ENCODE peak calls at places on chromosomes 3 and 15, in seven cellular contexts. F is SK-N-SH, W is HCT116, L is HepG2, U is K562, P is GM12878, R is H1. J is an unnamed sample.

GRCh38 chr15:51250217-51251011 is 88.0 kb downstream of the CYP19A1 start:
- DNase-seq in F (no peak), W (no peak), L (no peak), U (no peak), P (no peak), R (no peak), J (no peak)

GRCh38 chr3:117708601-117709000 is 999.0 kb downstream of the TUSC7 start:
- DNase-seq in F (no peak), W (no peak), L (no peak), U (no peak), P (no peak), R (no peak), J (no peak)

GRCh38 chr15:38297623-38298388 is 45.2 kb downstream of the SPRED1 start:
- DNase-seq in F (no peak), W (no peak), L (no peak), U (no peak), P (no peak), R (no peak), J (no peak)

GRCh38 chr3:188153498-188153948 is 434 bp upstream of the LPP start:
- DNase-seq in F (peak), W (peak), L (peak), U (no peak), P (no peak), R (peak), J (peak)

GRCh38 chr3:99651561-99651960 is 13.2 kb downstream of the COL8A1 start:
- DNase-seq in F (no peak), W (no peak), L (no peak), U (no peak), P (no peak), R (no peak), J (no peak)

GRCh38 chr3:99656606-99657005 is 18.2 kb downstream of the COL8A1 start:
- DNase-seq in F (no peak), W (no peak), L (no peak), U (no peak), P (no peak), R (no peak), J (no peak)

GRCh38 chr3:174541708-174542107 is 317.4 kb upstream of the NAALADL2 start:
- DNase-seq in F (no peak), W (no peak), L (no peak), U (no peak), P (no peak), R (no peak), J (no peak)

GRCh38 chr15:56693761-56694160 is 39.5 kb downstream of the ZNF280D start:
- DNase-seq in F (no peak), W (no peak), L (no peak), U (no peak), P (no peak), R (no peak), J (no peak)

GRCh38 chr3:21654662-21655061 is 96.3 kb downstream of the ZNF385D start:
- DNase-seq in F (no peak), W (no peak), L (no peak), U (no peak), P (no peak), R (no peak), J (no peak)

GRCh38 chr3:73719877-73720276 is 95.1 kb upstream of the PDZRN3 start:
- DNase-seq in F (no peak), W (no peak), L (no peak), U (no peak), P (no peak), R (no peak), J (no peak)

GRCh38 chr15:99507732-99508571 is 57.8 kb upstream of the MEF2A start:
- DNase-seq in F (peak), W (no peak), L (no peak), U (no peak), P (no peak), R (no peak), J (no peak)

GRCh38 chr3:24725514-24726255 is 231.0 kb upstream of the THRB start:
- DNase-seq in F (no peak), W (no peak), L (no peak), U (no peak), P (no peak), R (no peak), J (peak)

GRCh38 chr3:81274671-81275070 is 486.8 kb downstream of the GBE1 start:
- DNase-seq in F (no peak), W (no peak), L (no peak), U (no peak), P (no peak), R (no peak), J (no peak)

GRCh38 chr15:65981837-65982696 is 112.8 kb downstream of the RAB11A start:
- DNase-seq in F (peak), W (peak), L (peak), U (peak), P (no peak), R (peak), J (no peak)

GRCh38 chr3:38826001-38826400 is 10.0 kb upstream of the SCN10A start:
- DNase-seq in F (no peak), W (no peak), L (no peak), U (no peak), P (no peak), R (no peak), J (no peak)

GRCh38 chr15:29822100-29822684 is at the start of gene TJP1:
- DNase-seq in F (peak), W (no peak), L (peak), U (peak), P (no peak), R (no peak), J (peak)

GRCh38 chr3:129500334-129500658 is 28.1 kb upstream of the RHO start:
- DNase-seq in F (no peak), W (no peak), L (no peak), U (no peak), P (no peak), R (no peak), J (no peak)

GRCh38 chr15:68271854-68272471 is 5.6 kb upstream of the FEM1B start:
- DNase-seq in F (peak), W (peak), L (peak), U (no peak), P (no peak), R (no peak), J (peak)

GRCh38 chr3:197154-197855 is 742 bp downstream of the CHL1 start:
- DNase-seq in F (peak), W (no peak), L (no peak), U (no peak), P (no peak), R (no peak), J (no peak)

GRCh38 chr3:33578325-33579180 is 138.3 kb upstream of the UBP1 start:
- DNase-seq in F (no peak), W (no peak), L (peak), U (no peak), P (no peak), R (no peak), J (no peak)

GRCh38 chr3:158167737-158168469 is 58.0 kb downstream of the RSRC1 start:
- DNase-seq in F (no peak), W (peak), L (peak), U (peak), P (no peak), R (no peak), J (no peak)

GRCh38 chr15:36671017-36671416 is 91.6 kb downstream of the CDIN1 start:
- DNase-seq in F (no peak), W (no peak), L (no peak), U (no peak), P (no peak), R (no peak), J (no peak)

GRCh38 chr3:80559701-80560100 is 791.9 kb upstream of the ROBO1 start:
- DNase-seq in F (no peak), W (no peak), L (peak), U (no peak), P (no peak), R (no peak), J (no peak)

GRCh38 chr15:62287066-62287857 is 122.2 kb upstream of the C2CD4B start:
- DNase-seq in F (no peak), W (no peak), L (no peak), U (no peak), P (no peak), R (no peak), J (no peak)

GRCh38 chr15:78263351-78263781 is 996 bp upstream of the DNAJA4 start:
- DNase-seq in F (no peak), W (no peak), L (no peak), U (peak), P (no peak), R (no peak), J (peak)

GRCh38 chr3:39178553-39178952 is 13.8 kb downstream of the XIRP1 start:
- DNase-seq in F (no peak), W (no peak), L (no peak), U (no peak), P (no peak), R (no peak), J (no peak)

GRCh38 chr15:101539930-101540329 is 50.4 kb upstream of the PCSK6 start:
- DNase-seq in F (no peak), W (no peak), L (peak), U (no peak), P (no peak), R (no peak), J (no peak)

GRCh38 chr3:60779637-60780036 is 471.6 kb downstream of the FHIT start:
- DNase-seq in F (no peak), W (no peak), L (no peak), U (no peak), P (no peak), R (no peak), J (no peak)

GRCh38 chr3:130760922-130761321 is 14.3 kb upstream of the PIK3R4 start:
- DNase-seq in F (no peak), W (no peak), L (no peak), U (no peak), P (no peak), R (no peak), J (no peak)

GRCh38 chr3:52446631-52447511 is 2.0 kb upstream of the SEMA3G start:
- DNase-seq in F (peak), W (peak), L (peak), U (peak), P (peak), R (peak), J (peak)

GRCh38 chr15:71790081-71790480 is 20.3 kb upstream of the NR2E3 start:
- DNase-seq in F (no peak), W (no peak), L (no peak), U (no peak), P (no peak), R (no peak), J (peak)

GRCh38 chr15:60376677-60377095 is 21.1 kb downstream of the ANXA2 start:
- DNase-seq in F (no peak), W (no peak), L (no peak), U (no peak), P (no peak), R (no peak), J (no peak)

GRCh38 chr3:120622870-120623718 is 27.0 kb downstream of the NDUFB4 start:
- DNase-seq in F (no peak), W (peak), L (peak), U (peak), P (no peak), R (no peak), J (peak)

GRCh38 chr15:90547545-90547944 is 17.8 kb downstream of the CRTC3 start:
- DNase-seq in F (no peak), W (no peak), L (no peak), U (no peak), P (no peak), R (no peak), J (no peak)

GRCh38 chr15:90540768-90541167 is 11.0 kb downstream of the CRTC3 start:
- DNase-seq in F (peak), W (no peak), L (no peak), U (peak), P (no peak), R (no peak), J (no peak)

GRCh38 chr15:90550919-90551318 is 21.2 kb downstream of the CRTC3 start:
- DNase-seq in F (no peak), W (no peak), L (no peak), U (no peak), P (no peak), R (no peak), J (no peak)

GRCh38 chr15:90539789-90540188 is 10.1 kb downstream of the CRTC3 start:
- DNase-seq in F (no peak), W (no peak), L (no peak), U (no peak), P (no peak), R (no peak), J (no peak)

GRCh38 chr15:90545095-90545494 is 15.4 kb downstream of the CRTC3 start:
- DNase-seq in F (no peak), W (no peak), L (no peak), U (no peak), P (no peak), R (no peak), J (no peak)
- TF ChIP-seq JUND in F (no peak), W (no peak), L (no peak), U (no peak), P (no peak), R (no peak), J (no peak)

GRCh38 chr3:11001658-11002021 is 9.1 kb downstream of the SLC6A1 start:
- DNase-seq in F (no peak), W (no peak), L (no peak), U (no peak), P (no peak), R (no peak), J (no peak)
- TF ChIP-seq JUND in F (no peak), W (no peak), L (no peak), U (no peak), P (no peak), R (no peak), J (no peak)

DNA sequence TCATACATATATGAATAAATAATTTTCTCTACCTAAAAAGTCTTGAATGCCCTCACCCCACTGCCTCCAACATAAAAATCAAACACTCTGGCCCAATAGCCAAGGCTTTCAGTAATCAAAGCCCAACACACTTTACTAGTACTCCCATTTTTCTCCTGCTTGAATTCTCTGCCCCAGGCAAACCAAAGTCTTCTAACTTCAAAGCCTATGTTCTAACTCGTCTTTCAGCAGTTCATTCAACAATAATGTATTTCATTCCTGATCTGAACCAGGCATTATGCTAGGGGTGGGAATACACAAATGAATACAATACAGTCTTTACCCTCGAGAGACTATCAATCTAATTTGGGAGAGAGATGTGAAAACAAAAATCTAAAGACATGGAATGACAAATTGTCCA is 11.4 kb upstream of the ZNF592 start:
- DNase-seq in F (no peak), W (no peak), L (no peak), U (no peak), P (no peak), R (no peak), J (no peak)
- TF ChIP-seq JUND in F (no peak), W (no peak), L (no peak), U (no peak), P (no peak), R (no peak), J (no peak)

DNA sequence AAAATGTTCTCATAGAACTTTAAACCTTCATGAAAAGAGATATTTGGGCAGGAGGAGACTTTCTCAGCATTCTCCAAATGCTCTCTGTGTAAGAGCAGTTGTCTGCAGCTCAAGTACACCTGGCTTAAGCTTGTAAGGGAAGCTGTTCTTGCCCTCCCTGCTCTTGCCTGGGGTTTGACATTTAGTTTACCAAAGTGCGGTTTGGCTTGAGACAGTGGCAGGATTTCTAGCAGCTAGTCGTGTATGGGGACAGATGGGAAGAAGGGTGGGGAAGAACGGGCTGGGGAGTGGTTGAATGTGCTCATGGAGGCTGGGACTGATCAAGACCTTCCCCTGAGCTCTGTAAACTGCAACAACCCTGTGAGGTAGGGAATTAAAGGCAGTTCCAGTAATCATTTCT is 39.8 kb downstream of the SQOR start:
- DNase-seq in F (no peak), W (no peak), L (no peak), U (no peak), P (no peak), R (no peak), J (no peak)
- TF ChIP-seq JUND in F (no peak), W (no peak), L (no peak), U (no peak), P (no peak), R (no peak), J (no peak)

GRCh38 chr3:142318331-142318730 is 92.9 kb upstream of the GK5 start:
- DNase-seq in F (no peak), W (no peak), L (no peak), U (no peak), P (no peak), R (no peak), J (no peak)
- TF ChIP-seq JUND in F (no peak), W (no peak), L (no peak), U (no peak), P (no peak), R (no peak), J (no peak)

DNA sequence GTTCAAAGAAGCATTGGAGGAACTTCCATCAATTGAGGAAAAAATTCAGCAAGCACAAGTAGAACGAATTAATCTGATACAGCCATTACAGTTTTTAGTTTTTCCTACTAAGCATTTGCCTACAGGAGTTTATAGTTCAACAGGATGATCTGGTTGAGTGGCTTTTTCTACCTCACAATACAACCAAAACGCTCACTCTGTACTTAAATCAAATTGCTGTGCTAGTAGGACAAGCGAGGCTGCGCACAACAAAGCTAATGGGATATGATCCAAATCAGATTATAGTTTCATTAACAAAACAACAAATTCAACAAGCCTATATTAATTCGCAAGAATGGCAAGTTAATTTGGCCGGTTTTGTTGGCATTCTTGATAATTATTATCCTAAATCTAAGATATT is 44.2 kb downstream of the ETFA start:
- DNase-seq in F (no peak), W (no peak), L (no peak), U (no peak), P (no peak), R (no peak), J (no peak)
- TF ChIP-seq JUND in F (no peak), W (no peak), L (no peak), U (no peak), P (no peak), R (no peak), J (no peak)